ENCODE peak calls at places on chromosomes 2 and 18, in four cellular contexts. N is spleen, H is ovary, R is body of pancreas. O is an unnamed sample.

GRCh38 chr2:134669731-134670669 is 48.8 kb downstream of the TMEM163 start:
- DNase-seq in R (peak; percentile 80), H (peak; percentile 74), N (peak; percentile 79), O (no peak)

GRCh38 chr2:43067254-43068052 is 159.0 kb downstream of the ZFP36L2 start:
- DNase-seq in H (peak; percentile 14), N (peak; percentile 66), R (no peak), O (no peak)

GRCh38 chr2:80326214-80326613 is 21.7 kb upstream of the LRRTM1 start:
- DNase-seq in R (no peak), N (no peak), H (no peak), O (no peak)

GRCh38 chr2:774436-774835 is 97.2 kb upstream of the TMEM18 start:
- DNase-seq in H (no peak), R (no peak), N (no peak), O (no peak)

GRCh38 chr2:10369269-10370255 is 66.9 kb downstream of the HPCAL1 start:
- DNase-seq in R (peak; percentile 42), H (no peak), N (no peak), O (no peak)

GRCh38 chr2:98378901-98379300 is 32.6 kb downstream of the CNGA3 start:
- DNase-seq in N (no peak), H (peak; percentile 53), R (no peak), O (no peak)

GRCh38 chr18:13427354-13427753 is 208.8 kb downstream of the LDLRAD4 start:
- DNase-seq in N (no peak), H (no peak), R (no peak), O (no peak)

GRCh38 chr2:9110893-9111569 is 95.6 kb upstream of the ASAP2 start:
- DNase-seq in H (no peak), R (no peak), N (no peak), O (no peak)

GRCh38 chr2:148501545-148501944 is 143.0 kb upstream of the EPC2 start:
- DNase-seq in H (no peak), N (no peak), R (no peak), O (no peak)

GRCh38 chr18:40055262-40055661 is 1899.8 kb upstream of the PIK3C3 start:
- DNase-seq in R (no peak), N (no peak), H (no peak), O (no peak)

GRCh38 chr2:111534816-111535803 is 348.9 kb downstream of the ANAPC1 start:
- DNase-seq in N (no peak), H (no peak), R (no peak), O (peak; percentile 10)

GRCh38 chr2:17426708-17427107 is 91.5 kb downstream of the RAD51AP2 start:
- DNase-seq in H (no peak), R (no peak), N (no peak), O (no peak)

GRCh38 chr18:34592961-34593382 is 117.1 kb upstream of the DTNA start:
- DNase-seq in R (peak; percentile 64), H (peak; percentile 28), N (no peak), O (no peak)

DNA sequence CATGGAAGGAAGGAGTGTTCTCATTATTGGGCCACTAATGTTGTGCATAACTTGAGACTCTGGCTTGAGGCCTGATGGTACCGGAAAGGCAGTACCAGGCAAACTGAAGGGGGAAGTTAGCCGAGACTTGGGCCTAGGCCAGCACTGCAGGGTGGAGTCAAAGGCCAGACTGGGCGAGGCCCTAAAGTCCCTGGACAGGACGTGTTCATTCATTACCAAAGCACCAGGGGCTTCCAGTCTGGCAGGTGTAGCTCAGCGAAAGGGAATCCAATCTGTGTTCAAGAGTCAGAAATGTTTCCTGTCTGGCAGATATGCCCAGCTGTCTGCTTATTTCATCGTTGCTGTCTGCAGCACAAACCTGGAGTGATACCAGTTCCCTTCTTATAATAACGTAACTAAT is 4.7 kb upstream of the ITSN2 start:
- DNase-seq in R (peak; percentile 80), N (peak; percentile 91), H (peak; percentile 59), O (no peak)
- TF ChIP-seq POLR2A in R (no peak), N (no peak), H (no peak), O (no peak)

GRCh38 chr2:25219621-25220020 is 51.2 kb upstream of the POMC start:
- DNase-seq in R (no peak), N (no peak), H (no peak), O (no peak)

GRCh38 chr2:25213229-25213628 is 44.8 kb upstream of the POMC start:
- DNase-seq in N (no peak), R (no peak), H (no peak), O (no peak)

GRCh38 chr2:25215232-25215631 is 46.9 kb upstream of the POMC start:
- DNase-seq in N (no peak), R (no peak), H (no peak), O (no peak)

GRCh38 chr2:25218134-25218533 is 49.8 kb upstream of the POMC start:
- DNase-seq in H (no peak), R (no peak), N (no peak), O (no peak)

GRCh38 chr2:25215948-25216679 is 47.7 kb upstream of the POMC start:
- DNase-seq in N (peak; percentile 97), H (peak; percentile 86), R (peak; percentile 65), O (no peak)
- TF ChIP-seq POLR2A in N (no peak), H (no peak), R (no peak), O (no peak)

DNA sequence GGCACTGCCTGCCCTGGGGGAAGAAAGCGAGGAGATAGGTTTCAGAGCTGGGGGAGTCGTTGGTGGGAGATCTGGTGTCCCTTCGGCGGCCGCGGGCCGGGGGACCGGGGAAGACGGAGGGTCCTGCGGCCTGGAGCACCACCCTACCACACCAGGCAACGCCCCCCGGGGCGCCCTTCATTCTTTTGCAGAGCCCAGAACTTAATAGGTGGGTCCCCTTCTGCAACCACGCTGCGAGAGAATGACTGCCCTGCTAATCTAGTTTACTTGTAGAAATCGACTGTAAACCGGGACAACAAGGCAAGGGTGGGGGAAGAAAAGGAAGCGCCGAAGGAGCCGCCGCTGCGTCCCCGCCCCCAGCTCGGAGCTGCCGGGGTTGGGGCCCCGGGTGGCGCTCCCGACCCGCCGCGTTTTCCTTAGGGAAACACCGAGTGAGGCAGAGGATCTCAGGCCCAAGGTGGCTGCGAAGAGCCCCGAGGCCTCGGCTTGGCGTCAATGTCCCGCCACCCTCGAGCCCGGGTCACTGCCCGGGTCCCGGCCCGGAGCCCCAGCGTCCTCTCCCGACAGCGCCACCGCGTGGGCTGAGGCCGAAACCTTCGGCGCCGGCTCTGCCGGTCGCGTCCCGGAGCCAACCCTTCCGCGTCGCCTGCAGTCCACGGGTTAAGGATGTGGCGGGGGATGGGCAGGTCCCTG is 5.4 kb upstream of the SATB2 start:
- DNase-seq in H (peak; percentile 54), N (peak; percentile 91), R (peak; percentile 80), O (peak; percentile 95)
- TF ChIP-seq POLR2A in H (no peak), N (no peak), R (no peak), O (peak; percentile 9)

GRCh38 chr18:57142361-57142760 is 4.5 kb upstream of the BOD1L2 start:
- DNase-seq in N (no peak), R (no peak), H (no peak), O (no peak)
- TF ChIP-seq POLR2A in N (no peak), R (no peak), H (no peak), O (no peak)

GRCh38 chr2:180979086-180979934 is 1.1 kb upstream of the UBE2E3 start:
- DNase-seq in N (no peak), H (peak; percentile 23), R (peak; percentile 14), O (peak; percentile 60)

GRCh38 chr2:180983468-180984388 is 3.3 kb downstream of the UBE2E3 start:
- DNase-seq in R (peak; percentile 20), N (no peak), H (no peak), O (no peak)

GRCh38 chr2:180979935-180980184 is 545 bp upstream of the UBE2E3 start:
- DNase-seq in R (no peak), N (no peak), H (no peak), O (no peak)

GRCh38 chr2:180980943-180981898 is 816 bp downstream of the UBE2E3 start:
- DNase-seq in N (peak; percentile 86), H (no peak), R (peak; percentile 19), O (peak; percentile 12)

GRCh38 chr2:180980185-180980942 is at the start of gene UBE2E3:
- DNase-seq in H (peak; percentile 89), R (peak; percentile 87), N (peak; percentile 95), O (peak; percentile 82)
- TF ChIP-seq POLR2A in H (peak; percentile 25), R (peak; percentile 77), N (no peak), O (peak; percentile 37)

DNA sequence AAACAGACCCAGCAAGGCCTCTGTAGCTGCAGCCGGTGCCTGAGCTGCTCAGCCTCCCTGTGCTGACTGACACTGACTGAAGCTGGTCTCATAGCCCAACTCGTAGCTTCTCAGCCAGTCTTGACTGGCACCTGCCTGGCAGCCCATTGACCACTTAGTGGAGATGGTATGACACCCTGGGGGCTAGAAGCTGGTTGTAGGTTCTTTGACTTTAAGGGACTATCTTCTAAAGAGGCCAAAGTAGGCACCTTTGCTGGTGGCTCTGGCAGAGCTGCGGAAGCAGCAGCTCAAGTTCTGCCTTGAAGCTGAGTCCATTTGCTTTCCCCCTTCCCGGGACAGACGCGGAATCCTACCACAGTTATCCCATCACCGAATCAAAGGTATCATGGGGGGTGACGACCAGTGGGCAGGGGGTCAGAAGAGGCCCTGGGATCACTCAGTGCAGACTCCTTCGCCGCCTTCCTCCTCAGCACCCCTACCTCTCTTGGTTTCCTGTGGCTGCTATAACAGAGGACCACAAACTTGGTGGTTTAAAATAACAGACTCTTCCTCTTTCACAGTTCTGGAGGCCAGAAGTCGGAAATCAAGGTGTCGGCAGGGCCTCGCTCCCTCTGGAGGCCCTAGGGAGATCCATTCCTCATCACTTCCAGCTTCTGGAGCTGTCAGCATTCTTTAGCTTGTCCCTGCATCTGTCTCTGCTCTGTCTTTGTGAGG is 13.8 kb upstream of the FOSL2 start:
- DNase-seq in N (no peak), R (no peak), H (no peak), O (no peak)
- TF ChIP-seq POLR2A in N (no peak), R (no peak), H (no peak), O (no peak)

DNA sequence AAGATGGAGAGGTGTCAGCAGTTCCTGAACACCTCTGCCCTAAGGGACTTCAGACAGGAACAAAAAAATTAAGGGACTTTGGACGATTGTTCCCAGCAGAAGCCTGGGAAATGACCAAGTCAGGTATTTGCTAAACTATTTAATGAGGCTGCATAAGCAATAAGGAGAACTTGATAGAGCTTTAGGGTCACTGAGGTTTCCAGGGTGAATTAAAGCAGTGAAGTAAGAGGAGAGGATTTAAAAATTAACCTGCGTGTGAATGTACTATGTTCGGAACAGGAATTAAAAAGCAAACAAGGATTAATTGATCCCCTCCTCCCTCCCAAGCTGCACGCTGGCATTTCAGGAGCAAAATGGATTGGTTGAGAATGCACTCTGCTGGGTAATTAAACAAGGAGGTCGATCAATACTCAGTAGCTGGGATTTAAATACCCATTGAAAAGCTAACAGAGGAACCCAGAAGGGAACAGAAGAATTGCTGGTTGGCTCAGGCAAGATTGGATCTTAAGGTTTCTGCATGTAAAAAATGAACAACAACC is 157.2 kb downstream of the RNF152 start:
- DNase-seq in N (no peak), H (no peak), R (peak; percentile 41), O (no peak)
- TF ChIP-seq POLR2A in N (no peak), H (no peak), R (no peak), O (no peak)

O was measured in H54.